ENCODE peak calls at places on chromosomes 2 and 18, in seven cellular contexts. A is tibial nerve, H is esophagus squamous epithelium, V is NCI-H774, X is GM03348, I is T1000, Z is M059J. N is an unnamed sample.

GRCh38 chr2:117888897-117889296 is 74.4 kb downstream of the DDX18 start:
- DNase-seq in X (no peak), V (no peak), I (no peak), H (no peak), A (no peak), Z (no peak), N (no peak)

GRCh38 chr2:74921236-74921736 is 37.2 kb upstream of the POLE4 start:
- DNase-seq in A (no peak), I (no peak), V (no peak), X (no peak), Z (no peak), H (no peak), N (no peak)

GRCh38 chr2:217695033-217695520 is 307.7 kb downstream of the TNS1 start:
- DNase-seq in V (no peak), I (no peak), X (peak), A (no peak), Z (peak), H (no peak), N (peak)

GRCh38 chr2:241902357-241902991 is 32.9 kb downstream of the RTP5 start:
- DNase-seq in H (no peak), V (no peak), I (no peak), Z (no peak), A (no peak), X (no peak), N (no peak)

GRCh38 chr2:85133751-85134254 is 611 bp downstream of the TCF7L1 start:
- DNase-seq in A (no peak), X (peak), I (peak), H (no peak), V (no peak), Z (peak), N (no peak)

GRCh38 chr2:228681426-228681825 is 499.9 kb upstream of the SPHKAP start:
- DNase-seq in I (no peak), V (no peak), Z (peak), X (peak), A (no peak), H (no peak), N (no peak)

GRCh38 chr2:12340164-12340563 is 376.6 kb upstream of the TRIB2 start:
- DNase-seq in V (no peak), I (no peak), H (no peak), X (peak), Z (no peak), A (no peak), N (no peak)

GRCh38 chr2:73969356-73969755 is 15.4 kb upstream of the TET3 start:
- DNase-seq in X (no peak), V (no peak), I (no peak), Z (no peak), H (no peak), A (no peak), N (no peak)

GRCh38 chr18:2970762-2971659 is 41.9 kb downstream of the LPIN2 start:
- DNase-seq in I (no peak), X (no peak), V (no peak), H (no peak), A (no peak), Z (no peak), N (no peak)

GRCh38 chr18:809985-810642 is 1.9 kb downstream of the YES1 start:
- DNase-seq in A (no peak), Z (peak), V (no peak), X (no peak), H (no peak), I (no peak), N (no peak)

GRCh38 chr2:63712748-63713147 is 124.0 kb downstream of the MDH1 start:
- DNase-seq in I (no peak), X (peak), H (no peak), V (no peak), Z (peak), A (no peak), N (no peak)

GRCh38 chr2:55112229-55113016 is 62.2 kb upstream of the RTN4 start:
- DNase-seq in I (no peak), V (no peak), Z (peak), A (peak), X (peak), H (no peak), N (no peak)

GRCh38 chr2:228559774-228560415 is 378.4 kb upstream of the SPHKAP start:
- DNase-seq in V (no peak), H (no peak), A (no peak), X (no peak), I (no peak), Z (no peak), N (no peak)

GRCh38 chr18:29172151-29173015 is 995.5 kb upstream of the CDH2 start:
- DNase-seq in H (no peak), Z (no peak), X (peak), I (no peak), A (no peak), V (no peak), N (no peak)

GRCh38 chr18:30103881-30104280 is 938.7 kb downstream of the DSC3 start:
- DNase-seq in I (no peak), H (no peak), X (no peak), V (no peak), Z (no peak), A (no peak), N (no peak)

GRCh38 chr18:76983184-76983583 is 149.4 kb downstream of the MBP start:
- DNase-seq in I (peak), V (peak), A (peak), X (peak), H (peak), Z (peak), N (peak)

GRCh38 chr2:200681731-200682130 is 95.9 kb downstream of the AOX1 start:
- DNase-seq in I (no peak), X (peak), V (no peak), Z (no peak), H (no peak), A (no peak), N (no peak)

GRCh38 chr2:2582998-2583545 is 252.0 kb upstream of the MYT1L start:
- DNase-seq in I (no peak), X (no peak), H (no peak), Z (no peak), A (no peak), V (no peak), N (no peak)

GRCh38 chr2:9847140-9847539 is 3.9 kb downstream of the TAF1B start:
- DNase-seq in V (no peak), A (no peak), I (no peak), Z (peak), X (no peak), H (no peak), N (no peak)

GRCh38 chr2:45736757-45737704 is 85.6 kb downstream of the PRKCE start:
- DNase-seq in H (no peak), A (no peak), X (no peak), I (no peak), Z (no peak), V (no peak), N (no peak)

GRCh38 chr2:195543902-195544894 is 112.8 kb upstream of the SLC39A10 start:
- DNase-seq in X (peak), A (no peak), I (no peak), Z (peak), H (no peak), V (no peak), N (no peak)

GRCh38 chr2:234861841-234862735 is 89.7 kb upstream of the SH3BP4 start:
- DNase-seq in A (peak), H (no peak), X (no peak), I (no peak), Z (peak), V (no peak), N (no peak)

GRCh38 chr2:221103930-221104329 is 468.2 kb downstream of the EPHA4 start:
- DNase-seq in I (no peak), X (no peak), A (no peak), V (no peak), Z (no peak), H (no peak), N (no peak)

GRCh38 chr2:205792908-205793307 is 110.6 kb downstream of the NRP2 start:
- DNase-seq in V (no peak), Z (no peak), A (no peak), H (no peak), X (no peak), I (no peak), N (no peak)

GRCh38 chr2:2739231-2739795 is 408.2 kb upstream of the MYT1L start:
- DNase-seq in H (no peak), A (no peak), I (no peak), V (no peak), Z (no peak), X (no peak), N (no peak)

GRCh38 chr2:134170700-134171099 is 83.2 kb upstream of the MGAT5 start:
- DNase-seq in Z (no peak), A (no peak), H (no peak), V (no peak), I (no peak), X (no peak), N (no peak)

GRCh38 chr2:191637182-191638078 is 40.5 kb upstream of the NABP1 start:
- DNase-seq in X (peak), V (no peak), Z (peak), A (no peak), I (no peak), H (no peak), N (no peak)

GRCh38 chr2:216634317-216635148 is 1.3 kb downstream of the IGFBP2 start:
- DNase-seq in H (no peak), A (no peak), Z (no peak), I (no peak), X (no peak), V (no peak), N (no peak)

GRCh38 chr2:37892436-37893114 is 32.5 kb upstream of the RMDN2 start:
- DNase-seq in A (no peak), Z (peak), H (no peak), V (no peak), I (no peak), X (no peak), N (no peak)

GRCh38 chr2:23131066-23131575 is 253.9 kb upstream of the KLHL29 start:
- DNase-seq in I (no peak), H (no peak), X (no peak), V (no peak), A (no peak), Z (no peak), N (no peak)

GRCh38 chr18:67072789-67073188 is 443.7 kb downstream of the DSEL start:
- DNase-seq in H (no peak), X (no peak), V (no peak), Z (no peak), A (no peak), I (no peak), N (no peak)

GRCh38 chr2:223925106-223925505 is 20.0 kb downstream of the WDFY1 start:
- DNase-seq in I (no peak), X (no peak), Z (no peak), H (no peak), A (no peak), V (no peak), N (no peak)